ENCODE peak calls at places on chromosomes 3 and 15, in eight cellular contexts. F is endodermal cell, V is NT2/D1, Z is SW 1271, H is COR-L47, D is putamen, N is tibial nerve, P is NCI-H748 treated with DMSO at 0.1 percent for 48 hours. G is an unnamed sample.
A peak's percentile ranks its signal among the peaks of the same experiment; 100 is the strongest.

GRCh38 chr3:177820683-177821316 is 623.5 kb upstream of the TBL1XR1 start:
- DNase-seq in F (no peak), V (no peak), Z (no peak), H (no peak), D (no peak), N (no peak), P (no peak), G (no peak)

GRCh38 chr3:160376681-160377080 is 22.3 kb downstream of the IFT80 start:
- DNase-seq in F (no peak), V (no peak), Z (no peak), H (no peak), D (no peak), N (no peak), P (no peak), G (no peak)

GRCh38 chr3:13079051-13079450 is 5.8 kb upstream of the IQSEC1 start:
- DNase-seq in F (no peak), V (no peak), Z (no peak), H (no peak), D (no peak), N (no peak), P (no peak), G (no peak)

GRCh38 chr3:43166406-43166805 is 60.5 kb upstream of the POMGNT2 start:
- DNase-seq in F (no peak), V (no peak), Z (no peak), H (no peak), D (no peak), N (no peak), P (no peak), G (no peak)

GRCh38 chr3:125165189-125165947 is 47.2 kb downstream of the SLC12A8 start:
- DNase-seq in F (peak; percentile 89), V (no peak), Z (no peak), H (no peak), D (no peak), N (peak; percentile 62), P (no peak), G (no peak)

GRCh38 chr3:171415070-171415469 is 45.1 kb downstream of the TNIK start:
- DNase-seq in F (no peak), V (no peak), Z (no peak), H (no peak), D (no peak), N (no peak), P (no peak), G (no peak)

GRCh38 chr3:22732641-22733040 is 470.5 kb upstream of the UBE2E2 start:
- DNase-seq in F (no peak), V (no peak), Z (no peak), H (no peak), D (no peak), N (no peak), P (no peak), G (no peak)

GRCh38 chr15:94064676-94065313 is 166.6 kb upstream of the MCTP2 start:
- DNase-seq in F (no peak), V (no peak), Z (no peak), H (no peak), D (no peak), N (no peak), P (no peak), G (no peak)